ENCODE peak calls at places on chromosomes 7 and 10, in four cellular contexts. W is stomach, L is A549, E is SK-N-SH. B is an unnamed sample.
A peak's percentile ranks its signal among the peaks of the same experiment; 100 is the strongest.

GRCh38 chr10:95261926-95262325 is 28.9 kb downstream of the PDLIM1 start:
- DNase-seq in W (no peak), L (no peak), E (no peak), B (no peak)

GRCh38 chr7:44489955-44490350 is 505 bp downstream of the NUDCD3 start:
- DNase-seq in W (peak; percentile 25), L (peak; percentile 34), E (no peak), B (no peak)

GRCh38 chr10:125190961-125191360 is 30.6 kb upstream of the CTBP2 start:
- DNase-seq in W (no peak), L (no peak), E (no peak), B (no peak)

GRCh38 chr7:95589766-95590165 is 6.5 kb downstream of the PDK4 start:
- DNase-seq in W (no peak), L (no peak), E (no peak), B (no peak)

GRCh38 chr10:44517635-44518034 is 132.7 kb upstream of the CXCL12 start:
- DNase-seq in W (no peak), L (no peak), E (peak; percentile 6), B (no peak)

GRCh38 chr7:70458195-70458695 is 673.7 kb upstream of the GALNT17 start:
- DNase-seq in W (peak; percentile 28), L (no peak), E (no peak), B (no peak)

GRCh38 chr10:65827344-65827743 is 1098.5 kb upstream of the LRRTM3 start:
- DNase-seq in W (no peak), L (no peak), E (no peak), B (peak; percentile 30)

GRCh38 chr10:30188101-30188500 is 128.7 kb upstream of the JCAD start:
- DNase-seq in W (no peak), L (no peak), E (no peak), B (no peak)

GRCh38 chr7:116284390-116284789 is 74.1 kb downstream of the TES start:
- DNase-seq in W (no peak), L (no peak), E (no peak), B (no peak)

GRCh38 chr10:96516337-96516736 is 2.6 kb upstream of the TLL2 start:
- DNase-seq in W (no peak), L (no peak), E (no peak), B (no peak)

GRCh38 chr10:76035728-76036409 is 604.4 kb downstream of the LRMDA start:
- DNase-seq in W (no peak), L (no peak), E (peak; percentile 52), B (peak; percentile 41)

GRCh38 chr10:113006656-113007342 is 56.8 kb downstream of the TCF7L2 start:
- DNase-seq in W (no peak), L (no peak), E (no peak), B (no peak)

GRCh38 chr7:142441074-142441403 is 183.2 kb upstream of the PRSS58 start:
- DNase-seq in W (no peak), L (no peak), E (no peak), B (peak; percentile 44)

GRCh38 chr10:47037654-47038425 is 126.6 kb downstream of the PTPN20 start:
- DNase-seq in W (no peak), L (no peak), E (peak; percentile 51), B (no peak)

GRCh38 chr7:117873056-117873932 is at the start of gene CTTNBP2:
- DNase-seq in W (peak; percentile 45), L (peak; percentile 21), E (peak; percentile 75), B (peak; percentile 91)

GRCh38 chr7:93117327-93117726 is 452 bp downstream of the SAMD9 start:
- DNase-seq in W (no peak), L (no peak), E (no peak), B (no peak)

GRCh38 chr10:118961401-118961800 is 68.1 kb upstream of the NANOS1 start:
- DNase-seq in W (no peak), L (no peak), E (no peak), B (no peak)

GRCh38 chr10:87844837-87845623 is 18.3 kb downstream of the KLLN start:
- DNase-seq in W (no peak), L (no peak), E (no peak), B (no peak)

GRCh38 chr7:17061443-17061842 is 179.7 kb upstream of the AGR3 start:
- DNase-seq in W (no peak), L (no peak), E (no peak), B (no peak)

GRCh38 chr7:123624527-123625183 is 23.0 kb downstream of the ASB15 start:
- DNase-seq in W (peak; percentile 66), L (peak; percentile 48), E (peak; percentile 35), B (peak; percentile 42)

GRCh38 chr10:84267503-84268126 is 22.8 kb downstream of the RGR start:
- DNase-seq in W (peak; percentile 48), L (peak; percentile 26), E (no peak), B (peak; percentile 59)

GRCh38 chr7:47253650-47254080 is 328.2 kb downstream of the TNS3 start:
- DNase-seq in W (no peak), L (peak; percentile 69), E (peak; percentile 77), B (no peak)

GRCh38 chr7:135745702-135746312 is 2.8 kb downstream of the FAM180A start:
- DNase-seq in W (no peak), L (peak; percentile 32), E (no peak), B (no peak)

GRCh38 chr10:71776528-71776927 is 3.2 kb upstream of the VSIR start:
- DNase-seq in W (no peak), L (no peak), E (no peak), B (no peak)

GRCh38 chr10:22611425-22612111 is 102.8 kb downstream of the PIP4K2A start:
- DNase-seq in W (no peak), L (no peak), E (no peak), B (no peak)

GRCh38 chr10:22610595-22610994 is 103.8 kb downstream of the PIP4K2A start:
- DNase-seq in W (no peak), L (no peak), E (no peak), B (no peak)

GRCh38 chr10:22607261-22607660 is 107.1 kb downstream of the PIP4K2A start:
- DNase-seq in W (no peak), L (no peak), E (no peak), B (no peak)

GRCh38 chr10:22612316-22612715 is 102.1 kb downstream of the PIP4K2A start:
- DNase-seq in W (no peak), L (no peak), E (no peak), B (no peak)

DNA sequence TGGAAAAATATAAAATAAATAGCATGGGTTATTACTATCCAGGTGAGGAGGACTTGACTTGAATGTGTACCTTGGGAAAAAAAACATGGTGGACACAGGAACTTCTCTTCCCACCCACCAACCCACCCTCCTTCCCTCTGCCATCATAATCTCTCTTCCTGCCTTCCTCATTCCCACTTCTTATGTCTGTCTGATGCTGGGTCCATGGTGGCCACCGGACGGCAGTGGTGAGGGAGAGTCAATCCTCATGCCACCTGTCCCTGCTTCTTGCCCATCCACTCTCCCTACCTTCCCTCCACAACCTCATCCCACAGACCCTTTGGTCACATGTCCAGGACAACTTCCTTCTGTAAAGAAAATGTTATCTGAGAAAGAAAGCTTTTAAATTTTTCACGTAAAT is 104.7 kb downstream of the PIP4K2A start:
- DNase-seq in W (no peak), L (no peak), E (no peak), B (no peak)
- H3K4me1 ChIP-seq in W (peaks cover 2% of the 10 kb centered on the region), L (peaks cover 7% of the 10 kb centered on the region), E (no peaks in the 10 kb centered on the region), B (peaks cover 8% of the 10 kb centered on the region)

GRCh38 chr7:129118182-129118581 is 26.3 kb upstream of the TSPAN33 start:
- DNase-seq in W (no peak), L (no peak), E (no peak), B (no peak)
- TF ChIP-seq CTCF in W (no peak), L (no peak), E (no peak), B (no peak)

DNA sequence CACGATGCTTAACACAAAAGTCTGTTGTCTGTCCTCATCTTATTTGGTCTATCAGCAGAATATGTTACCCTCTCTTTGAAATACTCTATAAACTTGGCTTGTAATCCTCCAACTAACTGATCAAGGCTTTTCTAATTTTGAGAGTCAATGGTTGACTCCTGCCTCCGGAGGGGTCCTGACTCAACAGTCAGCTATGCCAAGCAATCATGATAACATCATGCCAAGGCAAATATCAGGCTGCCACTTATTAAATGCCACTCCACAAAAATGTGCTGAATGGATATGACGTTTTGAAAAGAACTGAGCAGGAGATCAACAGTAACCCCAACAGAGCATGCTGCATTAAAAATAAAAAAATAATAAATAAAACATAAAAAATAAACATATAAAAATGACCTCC is 116.1 kb downstream of the PARD3 start:
- DNase-seq in W (no peak), L (peak; percentile 63), E (no peak), B (peak; percentile 50)
- TF ChIP-seq EP300 in W (no peak), L (peak; percentile 58), E (peak; percentile 18), B (no peak)

GRCh38 chr10:100293067-100293466 is 6.6 kb upstream of the BLOC1S2 start:
- DNase-seq in W (no peak), L (no peak), E (no peak), B (no peak)
- H3K4me1 ChIP-seq in W (no peaks in the 10 kb centered on the region), L (peaks cover 13% of the 10 kb centered on the region), E (no peaks in the 10 kb centered on the region), B (no peaks in the 10 kb centered on the region)

GRCh38 chr10:12130237-12130872 is 878 bp downstream of the SEC61A2 start:
- DNase-seq in W (no peak), L (peak; percentile 65), E (peak; percentile 78), B (peak; percentile 26)
- TF ChIP-seq CTCF in W (peak; percentile 17), L (peak; percentile 45), E (peak; percentile 70), B (peak; percentile 20)

DNA sequence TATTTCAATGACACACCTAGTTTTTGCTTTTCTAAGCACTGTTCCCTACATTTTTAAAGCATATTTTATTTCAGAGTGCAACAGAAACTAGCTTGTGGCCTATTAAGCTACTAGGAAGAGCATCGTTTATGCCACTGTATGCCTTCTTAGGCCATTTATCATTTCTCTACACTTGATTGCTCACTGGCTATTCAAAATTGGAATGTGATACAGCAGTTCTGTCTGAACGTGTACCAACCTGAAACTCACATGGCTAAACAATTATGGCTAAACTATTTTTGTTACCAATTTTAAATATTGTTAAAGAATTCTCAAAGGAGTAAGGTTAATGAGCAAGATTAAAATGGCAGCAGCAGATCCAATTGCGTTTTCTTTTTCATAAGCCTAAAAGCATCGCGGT is 105.2 kb downstream of the GSAP start:
- DNase-seq in W (no peak), L (no peak), E (no peak), B (no peak)
- TF ChIP-seq EP300 in W (no peak), L (no peak), E (no peak), B (no peak)

GRCh38 chr10:127845756-127846155 is 47.0 kb downstream of the CLRN3 start:
- DNase-seq in W (no peak), L (no peak), E (no peak), B (no peak)
- H3K4me1 ChIP-seq in W (no peaks in the 10 kb centered on the region), L (no peaks in the 10 kb centered on the region), E (no peaks in the 10 kb centered on the region), B (no peaks in the 10 kb centered on the region)

GRCh38 chr7:88357295-88357694 is 50.6 kb upstream of the STEAP4 start:
- DNase-seq in W (peak; percentile 29), L (no peak), E (no peak), B (no peak)
- TF ChIP-seq CTCF in W (peak; percentile 43), L (no peak), E (peak; percentile 18), B (peak; percentile 37)